ENCODE peak calls at places on chromosome 5, in five cellular contexts. C is HCT116, T is PC-3, I is MM.1S, M is GM23338. S is an unnamed sample. For H3K36me3, the result is how much of the 10 kb centered on the place peaks cover.

GRCh38 chr5:96976-97640 is 5.1 kb downstream of the PLEKHG4B start:
- DNase-seq in C (no peak), T (no peak), I (no peak), M (no peak), S (no peak)

GRCh38 chr5:144547098-144547499 is 376.4 kb downstream of the KCTD16 start:
- DNase-seq in C (no peak), T (no peak), I (no peak), M (no peak), S (no peak)

GRCh38 chr5:150574818-150575537 is 65.5 kb upstream of the SYNPO start:
- DNase-seq in C (no peak), T (no peak), I (no peak), M (no peak), S (no peak)

GRCh38 chr5:114686345-114686744 is 324.5 kb downstream of the KCNN2 start:
- DNase-seq in C (no peak), T (no peak), I (no peak), M (no peak), S (no peak)

GRCh38 chr5:143142596-143143435 is 260.7 kb downstream of the NR3C1 start:
- DNase-seq in C (no peak), T (no peak), I (no peak), M (no peak), S (no peak)

GRCh38 chr5:169781452-169782345 is 144.6 kb downstream of the DOCK2 start:
- DNase-seq in C (no peak), T (no peak), I (no peak), M (no peak), S (no peak)

GRCh38 chr5:174570662-174571061 is 153.7 kb upstream of the MSX2 start:
- DNase-seq in C (no peak), T (no peak), I (no peak), M (no peak), S (no peak)

GRCh38 chr5:115098041-115098702 is 71.5 kb downstream of the TRIM36 start:
- DNase-seq in C (peak), T (peak), I (peak), M (peak), S (peak)

GRCh38 chr5:127962491-127962890 is 121.1 kb upstream of the SLC12A2 start:
- DNase-seq in C (no peak), T (no peak), I (no peak), M (no peak), S (no peak)

GRCh38 chr5:74627511-74628120 is 12.9 kb downstream of the ENC1 start:
- DNase-seq in C (no peak), T (no peak), I (no peak), M (no peak), S (no peak)

GRCh38 chr5:138083702-138084101 is at the start of gene WNT8A:
- DNase-seq in C (no peak), T (no peak), I (no peak), M (no peak), S (no peak)

GRCh38 chr5:32852535-32852934 is 141.4 kb downstream of the NPR3 start:
- DNase-seq in C (no peak), T (peak), I (no peak), M (peak), S (peak)

GRCh38 chr5:143309661-143310431 is 93.6 kb downstream of the NR3C1 start:
- DNase-seq in C (no peak), T (peak), I (no peak), M (no peak), S (no peak)

GRCh38 chr5:101783241-101784095 is 512.6 kb downstream of the SLCO4C1 start:
- DNase-seq in C (no peak), T (peak), I (no peak), M (peak), S (no peak)

GRCh38 chr5:175778951-175779475 is 92.4 kb upstream of the CPLX2 start:
- DNase-seq in C (peak), T (peak), I (no peak), M (peak), S (no peak)

GRCh38 chr5:106397700-106398099 is 1273.0 kb downstream of the EFNA5 start:
- DNase-seq in C (peak), T (peak), I (no peak), M (no peak), S (no peak)

GRCh38 chr5:52283221-52283620 is 504.5 kb upstream of the ITGA1 start:
- DNase-seq in C (no peak), T (peak), I (no peak), M (no peak), S (no peak)

GRCh38 chr5:41240390-41240789 is 27.1 kb upstream of the C6 start:
- DNase-seq in C (no peak), T (no peak), I (no peak), M (no peak), S (no peak)

GRCh38 chr5:146890733-146891440 is 12.3 kb upstream of the PPP2R2B start:
- DNase-seq in C (no peak), T (no peak), I (no peak), M (no peak), S (no peak)

GRCh38 chr5:502325-503079 is 21.7 kb downstream of the SLC9A3 start:
- DNase-seq in C (no peak), T (no peak), I (no peak), M (peak), S (no peak)

GRCh38 chr5:25028994-25029393 is 384.2 kb upstream of the CDH10 start:
- DNase-seq in C (no peak), T (no peak), I (no peak), M (no peak), S (no peak)

GRCh38 chr5:161676109-161676508 is 9.4 kb upstream of the GABRA6 start:
- DNase-seq in C (no peak), T (peak), I (peak), M (peak), S (peak)

GRCh38 chr5:122077451-122078115 is 476 bp downstream of the LOX start:
- DNase-seq in C (no peak), T (peak), I (no peak), M (peak), S (no peak)

GRCh38 chr5:8234179-8234578 is 365.2 kb downstream of the MTRR start:
- DNase-seq in C (no peak), T (no peak), I (no peak), M (no peak), S (no peak)
- H3K36me3 ChIP-seq in C (under half), T (under half), I (under half), M (under half), S (under half)

GRCh38 chr5:132530946-132531345 is 12.4 kb downstream of the IL5 start:
- DNase-seq in C (no peak), T (no peak), I (no peak), M (no peak), S (no peak)

GRCh38 chr5:132526974-132527564 is 16.3 kb downstream of the IL5 start:
- DNase-seq in C (no peak), T (peak), I (no peak), M (no peak), S (no peak)

GRCh38 chr5:132525299-132525724 is 18.0 kb downstream of the IL5 start:
- DNase-seq in C (no peak), T (no peak), I (peak), M (no peak), S (peak)

GRCh38 chr5:132526290-132526973 is 16.9 kb downstream of the IL5 start:
- DNase-seq in C (peak), T (peak), I (peak), M (peak), S (peak)

DNA sequence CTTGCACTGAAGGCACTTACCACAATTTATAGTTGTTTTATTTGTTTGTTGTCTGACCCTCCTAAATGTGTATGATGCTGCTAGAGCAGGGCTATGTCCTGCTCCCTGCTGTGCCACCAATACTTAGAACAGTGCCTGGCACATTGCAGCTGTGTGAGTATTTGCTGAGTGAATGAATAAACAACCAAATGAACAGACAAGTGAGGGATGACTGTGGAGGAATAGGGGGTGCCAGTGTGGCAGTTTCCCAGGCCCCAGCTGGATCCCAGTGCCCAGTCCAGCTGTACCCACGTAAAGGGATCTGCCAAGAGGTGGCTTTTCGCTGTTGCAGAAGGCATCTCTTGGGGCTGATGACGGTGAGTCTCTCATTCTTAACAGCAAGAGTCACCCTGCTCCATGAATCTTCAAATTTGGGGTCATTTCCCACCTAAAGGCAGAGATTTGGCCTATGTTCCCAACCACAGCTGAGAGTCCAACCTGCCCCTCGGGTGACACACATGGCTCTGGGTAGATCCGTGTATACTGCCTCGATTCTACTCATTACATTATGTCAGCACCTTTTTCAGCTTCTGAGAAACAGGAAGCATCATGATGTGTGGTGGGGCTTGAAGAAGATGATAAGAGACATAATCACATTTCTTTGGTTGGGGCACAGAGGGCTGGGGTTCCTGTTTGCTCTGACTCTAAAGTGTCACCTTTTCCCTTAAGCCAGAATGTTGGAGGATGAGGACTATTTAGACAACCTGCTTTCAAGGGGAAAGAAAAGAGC is 14.3 kb downstream of the IL5 start:
- DNase-seq in C (no peak), T (no peak), I (no peak), M (no peak), S (peak)
- H3K4me2 ChIP-seq in C (no peak), T (no peak), I (no peak), M (no peak), S (no peak)

DNA sequence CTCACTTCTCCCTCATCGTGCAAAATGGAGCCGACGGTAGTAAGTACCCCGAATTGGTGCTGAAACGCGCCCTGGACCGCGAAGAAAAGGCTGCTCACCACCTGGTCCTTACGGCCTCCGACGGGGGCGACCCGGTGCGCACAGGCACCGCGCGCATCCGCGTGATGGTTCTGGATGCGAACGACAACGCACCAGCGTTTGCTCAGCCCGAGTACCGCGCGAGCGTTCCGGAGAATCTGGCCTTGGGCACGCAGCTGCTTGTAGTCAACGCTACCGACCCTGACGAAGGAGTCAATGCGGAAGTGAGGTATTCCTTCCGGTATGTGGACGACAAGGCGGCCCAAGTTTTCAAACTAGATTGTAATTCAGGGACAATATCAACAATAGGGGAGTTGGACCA is 979 bp downstream of the PCDHGA12 start:
- DNase-seq in C (no peak), T (no peak), I (no peak), M (no peak), S (no peak)
- H3K4me3 ChIP-seq in C (no peak), T (no peak), I (peak), M (no peak), S (no peak)

DNA sequence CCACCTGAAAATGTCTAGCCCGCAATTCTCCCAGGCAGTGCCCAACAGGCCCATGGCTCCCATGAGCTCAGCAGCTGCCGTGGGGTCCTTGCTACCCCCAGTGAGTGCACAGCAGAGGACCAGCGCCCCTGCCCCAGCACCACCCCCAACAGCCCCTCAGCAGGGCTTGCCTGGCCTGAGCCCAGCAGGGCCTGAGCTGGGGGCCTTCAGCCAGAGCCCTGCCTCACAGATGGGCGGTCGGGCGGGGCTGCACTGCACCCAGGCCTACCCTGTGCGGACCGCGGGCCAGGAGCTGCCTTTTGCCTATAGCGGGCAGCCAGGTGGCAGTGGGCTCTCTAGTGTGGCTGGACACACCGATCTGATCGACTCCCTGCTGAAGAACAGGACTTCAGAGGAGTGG is 19.3 kb upstream of the LTC4S start:
- DNase-seq in C (no peak), T (no peak), I (no peak), M (no peak), S (no peak)
- H3K36me3 ChIP-seq in C (under half), T (under half), I (under half), M (half or more), S (under half)

DNA sequence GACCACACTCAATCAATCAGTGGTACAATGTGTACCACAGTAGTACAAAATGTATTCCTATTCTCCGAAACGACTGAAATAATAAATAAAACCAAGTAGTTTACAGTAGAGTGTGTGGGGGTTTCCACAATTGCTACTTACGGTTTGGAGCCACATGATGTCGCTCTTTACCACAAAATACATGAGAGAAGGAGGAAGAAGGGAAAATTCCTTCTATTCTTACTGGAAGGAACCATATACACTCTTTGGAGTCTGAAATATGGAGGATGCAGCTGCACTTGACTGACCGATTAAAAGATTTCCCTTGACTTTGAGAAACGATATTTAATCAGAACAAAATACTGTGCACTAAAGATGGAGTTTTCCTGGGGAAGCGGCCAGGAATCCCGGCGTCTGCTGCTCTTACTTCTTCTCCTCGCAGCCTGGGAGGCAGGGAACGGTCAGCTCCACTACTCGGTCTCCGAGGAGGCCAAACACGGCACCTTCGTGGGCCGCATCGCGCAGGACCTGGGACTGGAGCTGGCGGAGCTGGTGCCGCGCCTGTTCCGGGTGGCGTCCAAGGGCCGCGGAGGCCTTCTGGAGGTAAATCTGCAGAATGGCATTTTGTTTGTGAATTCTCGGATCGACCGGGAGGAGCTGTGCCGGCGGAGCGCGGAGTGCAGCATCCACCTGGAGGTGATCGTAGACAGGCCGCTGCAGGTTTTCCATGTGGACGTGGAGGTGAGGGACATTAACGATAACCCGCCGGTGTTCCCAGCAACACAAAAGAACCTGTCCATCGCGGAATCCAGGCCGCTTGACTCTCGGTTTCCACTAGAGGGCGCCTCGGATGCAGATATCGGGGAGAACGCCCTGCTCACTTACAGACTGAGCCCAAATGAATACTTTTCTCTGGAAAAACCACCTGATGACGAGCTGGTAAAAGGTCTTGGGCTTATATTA is at the start of gene PCDHA4:
- DNase-seq in C (no peak), T (peak), I (no peak), M (peak), S (no peak)
- H3K4me2 ChIP-seq in C (no peak), T (peak), I (no peak), M (peak), S (no peak)

DNA sequence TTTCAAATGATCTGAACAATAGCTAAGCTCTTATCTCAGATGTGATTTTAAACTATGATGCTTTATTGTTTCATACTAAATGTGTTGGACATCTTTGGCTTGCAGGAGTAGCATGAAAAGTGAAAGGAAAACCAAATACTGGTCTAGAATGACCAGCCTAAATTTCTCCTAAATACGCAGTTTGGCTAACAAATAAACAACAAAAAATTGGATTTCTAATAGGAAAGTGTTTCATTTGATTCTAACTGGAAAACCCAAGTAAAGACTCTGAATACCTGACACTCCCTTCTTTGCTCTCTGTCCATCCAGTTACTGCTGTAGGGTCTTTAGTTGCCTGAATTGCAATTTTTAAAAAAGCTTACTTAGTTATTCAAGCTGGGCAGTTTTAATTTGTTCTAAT is 111.7 kb upstream of the ACOT12 start:
- DNase-seq in C (no peak), T (no peak), I (no peak), M (no peak), S (no peak)
- H3K4me3 ChIP-seq in C (no peak), T (no peak), I (no peak), M (no peak), S (no peak)

DNA sequence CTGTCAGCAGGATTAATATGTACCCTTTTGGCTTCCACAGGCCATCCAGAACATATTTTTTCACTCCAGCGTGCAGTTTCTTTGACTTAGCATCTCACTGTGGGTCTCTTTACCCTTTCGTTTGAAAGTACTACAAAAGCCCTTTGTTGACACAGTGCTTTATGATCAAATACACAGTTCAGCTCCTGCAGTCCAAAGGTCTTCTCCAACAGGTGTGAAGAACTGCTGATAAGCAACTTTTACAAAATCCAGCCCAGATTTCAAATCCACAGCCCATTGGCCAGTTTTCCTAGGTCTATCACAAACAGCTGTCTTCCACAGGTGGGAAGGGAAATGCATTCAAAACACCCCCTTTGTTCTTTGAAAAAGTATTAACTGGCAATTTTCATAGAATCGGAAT is 54.8 kb downstream of the MYO10 start:
- DNase-seq in C (no peak), T (no peak), I (no peak), M (no peak), S (no peak)
- H3K36me3 ChIP-seq in C (under half), T (under half), I (under half), M (under half), S (under half)

GRCh38 chr5:159105318-159106053 is 5.8 kb upstream of the EBF1 start:
- DNase-seq in C (no peak), T (no peak), I (no peak), M (peak), S (peak)
- H3K4me2 ChIP-seq in C (no peak), T (no peak), I (no peak), M (peak), S (peak)

DNA sequence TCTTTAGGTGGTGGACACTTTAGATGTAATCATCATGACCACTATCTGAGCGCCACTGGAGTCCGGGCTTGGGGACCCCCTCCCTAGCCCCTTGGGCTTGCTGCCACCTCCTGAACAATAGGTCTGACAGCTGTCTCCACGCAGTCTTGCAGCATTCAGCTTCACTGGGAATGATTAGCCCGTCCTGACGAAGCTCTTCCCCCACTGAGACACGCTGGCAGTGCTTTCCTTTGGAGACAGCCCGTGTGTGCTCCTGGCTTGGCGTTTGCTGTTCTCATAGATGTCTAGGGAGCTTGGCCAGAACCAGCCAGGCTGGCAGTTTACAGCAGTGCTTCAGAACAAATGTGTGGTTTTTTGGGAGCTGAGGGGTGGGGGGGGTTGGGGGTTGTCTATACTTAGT is 355.5 kb downstream of the ADAMTS6 start:
- DNase-seq in C (no peak), T (no peak), I (no peak), M (no peak), S (no peak)
- H3K4me3 ChIP-seq in C (no peak), T (no peak), I (no peak), M (no peak), S (no peak)